ENCODE peak calls at places on chromosomes 13 and 19, in eight cellular contexts. One of them, this sample, is unnamed.

GRCh38 chr13:37127706-37128241 is 22.3 kb upstream of the CSNK1A1L start:
- DNase-seq in fibroblast of mammary gland: peak
- DNase-seq in left lung: no peak
- DNase-seq in HFFc6: peak
- DNase-seq in choroid plexus epithelial cell: peak
- DNase-seq in LoVo: no peak
- DNase-seq in dermis blood vessel endothelial cell: peak
- DNase-seq in ACHN: no peak
- DNase-seq in this sample: no peak

GRCh38 chr13:37413161-37413560 is 185.4 kb downstream of the POSTN start:
- DNase-seq in dermis blood vessel endothelial cell: peak
- DNase-seq in ACHN: no peak
- DNase-seq in choroid plexus epithelial cell: no peak
- DNase-seq in left lung: no peak
- DNase-seq in HFFc6: no peak
- DNase-seq in fibroblast of mammary gland: no peak
- DNase-seq in LoVo: no peak
- DNase-seq in this sample: no peak

GRCh38 chr19:13705928-13706447 is 58.3 kb upstream of the MRI1 start:
- DNase-seq in fibroblast of mammary gland: no peak
- DNase-seq in HFFc6: no peak
- DNase-seq in ACHN: no peak
- DNase-seq in LoVo: no peak
- DNase-seq in dermis blood vessel endothelial cell: no peak
- DNase-seq in left lung: no peak
- DNase-seq in choroid plexus epithelial cell: no peak
- DNase-seq in this sample: no peak

GRCh38 chr19:18469245-18470107 is 31.5 kb upstream of the ISYNA1 start:
- DNase-seq in fibroblast of mammary gland: peak
- DNase-seq in dermis blood vessel endothelial cell: peak
- DNase-seq in choroid plexus epithelial cell: peak
- DNase-seq in HFFc6: peak
- DNase-seq in left lung: peak
- DNase-seq in ACHN: peak
- DNase-seq in LoVo: no peak
- DNase-seq in this sample: no peak

GRCh38 chr13:48647625-48648024 is 6.1 kb upstream of the CYSLTR2 start:
- DNase-seq in HFFc6: no peak
- DNase-seq in LoVo: no peak
- DNase-seq in ACHN: no peak
- DNase-seq in left lung: no peak
- DNase-seq in choroid plexus epithelial cell: peak
- DNase-seq in fibroblast of mammary gland: no peak
- DNase-seq in dermis blood vessel endothelial cell: no peak
- DNase-seq in this sample: no peak

GRCh38 chr13:113938246-113938645 is 35.6 kb downstream of the C13orf46 start:
- DNase-seq in fibroblast of mammary gland: no peak
- DNase-seq in LoVo: no peak
- DNase-seq in choroid plexus epithelial cell: no peak
- DNase-seq in HFFc6: no peak
- DNase-seq in ACHN: no peak
- DNase-seq in dermis blood vessel endothelial cell: no peak
- DNase-seq in left lung: no peak
- DNase-seq in this sample: no peak

GRCh38 chr13:28059214-28059613 is 41.2 kb downstream of the FLT3 start:
- DNase-seq in fibroblast of mammary gland: peak
- DNase-seq in dermis blood vessel endothelial cell: peak
- DNase-seq in HFFc6: peak
- DNase-seq in left lung: no peak
- DNase-seq in choroid plexus epithelial cell: peak
- DNase-seq in LoVo: peak
- DNase-seq in ACHN: peak
- DNase-seq in this sample: no peak

GRCh38 chr13:32852568-32852967 is 163.7 kb upstream of the KL start:
- DNase-seq in fibroblast of mammary gland: peak
- DNase-seq in dermis blood vessel endothelial cell: no peak
- DNase-seq in ACHN: no peak
- DNase-seq in HFFc6: no peak
- DNase-seq in choroid plexus epithelial cell: peak
- DNase-seq in left lung: no peak
- DNase-seq in LoVo: no peak
- DNase-seq in this sample: no peak

GRCh38 chr19:33998739-33999345 is 173.5 kb upstream of the LSM14A start:
- DNase-seq in HFFc6: no peak
- DNase-seq in left lung: no peak
- DNase-seq in LoVo: no peak
- DNase-seq in fibroblast of mammary gland: peak
- DNase-seq in choroid plexus epithelial cell: peak
- DNase-seq in ACHN: peak
- DNase-seq in dermis blood vessel endothelial cell: peak
- DNase-seq in this sample: no peak

GRCh38 chr19:57321746-57322145 is 1.5 kb downstream of the ZNF543 start:
- DNase-seq in HFFc6: no peak
- DNase-seq in fibroblast of mammary gland: no peak
- DNase-seq in ACHN: no peak
- DNase-seq in choroid plexus epithelial cell: no peak
- DNase-seq in left lung: no peak
- DNase-seq in dermis blood vessel endothelial cell: no peak
- DNase-seq in LoVo: no peak
- DNase-seq in this sample: no peak

GRCh38 chr19:45078390-45079062 is 534 bp upstream of the GEMIN7 start:
- DNase-seq in choroid plexus epithelial cell: no peak
- DNase-seq in left lung: no peak
- DNase-seq in ACHN: no peak
- DNase-seq in fibroblast of mammary gland: no peak
- DNase-seq in HFFc6: no peak
- DNase-seq in LoVo: no peak
- DNase-seq in dermis blood vessel endothelial cell: no peak
- DNase-seq in this sample: no peak

GRCh38 chr19:14495678-14496028 is 274 bp downstream of the GIPC1 start:
- DNase-seq in fibroblast of mammary gland: no peak
- DNase-seq in HFFc6: no peak
- DNase-seq in dermis blood vessel endothelial cell: no peak
- DNase-seq in ACHN: no peak
- DNase-seq in choroid plexus epithelial cell: no peak
- DNase-seq in left lung: no peak
- DNase-seq in LoVo: no peak
- DNase-seq in this sample: no peak

GRCh38 chr19:10514211-10515145 is 2.8 kb downstream of the S1PR5 start:
- DNase-seq in LoVo: no peak
- DNase-seq in dermis blood vessel endothelial cell: peak
- DNase-seq in fibroblast of mammary gland: no peak
- DNase-seq in HFFc6: no peak
- DNase-seq in choroid plexus epithelial cell: no peak
- DNase-seq in ACHN: no peak
- DNase-seq in left lung: peak
- DNase-seq in this sample: no peak

GRCh38 chr13:70080030-70080429 is 27.6 kb upstream of the ATXN8OS start:
- DNase-seq in fibroblast of mammary gland: no peak
- DNase-seq in dermis blood vessel endothelial cell: no peak
- DNase-seq in LoVo: no peak
- DNase-seq in ACHN: no peak
- DNase-seq in HFFc6: no peak
- DNase-seq in choroid plexus epithelial cell: no peak
- DNase-seq in left lung: no peak
- DNase-seq in this sample: no peak

GRCh38 chr19:13707901-13708300 is 56.4 kb upstream of the MRI1 start:
- DNase-seq in dermis blood vessel endothelial cell: no peak
- DNase-seq in LoVo: no peak
- DNase-seq in fibroblast of mammary gland: no peak
- DNase-seq in HFFc6: no peak
- DNase-seq in ACHN: no peak
- DNase-seq in left lung: no peak
- DNase-seq in choroid plexus epithelial cell: no peak
- DNase-seq in this sample: no peak

GRCh38 chr19:17575871-17576757 is 20.7 kb downstream of the COLGALT1 start:
- DNase-seq in choroid plexus epithelial cell: no peak
- DNase-seq in HFFc6: no peak
- DNase-seq in fibroblast of mammary gland: no peak
- DNase-seq in ACHN: no peak
- DNase-seq in left lung: no peak
- DNase-seq in LoVo: no peak
- DNase-seq in dermis blood vessel endothelial cell: no peak
- DNase-seq in this sample: no peak

GRCh38 chr13:50722437-50723125 is 120.9 kb downstream of the DLEU7 start:
- DNase-seq in dermis blood vessel endothelial cell: no peak
- DNase-seq in LoVo: no peak
- DNase-seq in fibroblast of mammary gland: no peak
- DNase-seq in ACHN: no peak
- DNase-seq in HFFc6: no peak
- DNase-seq in choroid plexus epithelial cell: peak
- DNase-seq in left lung: no peak
- DNase-seq in this sample: no peak

GRCh38 chr19:1943661-1944087 is 2.7 kb downstream of the CSNK1G2 start:
- DNase-seq in ACHN: no peak
- DNase-seq in choroid plexus epithelial cell: no peak
- DNase-seq in LoVo: no peak
- DNase-seq in fibroblast of mammary gland: no peak
- DNase-seq in left lung: peak
- DNase-seq in dermis blood vessel endothelial cell: no peak
- DNase-seq in HFFc6: no peak
- DNase-seq in this sample: no peak

GRCh38 chr19:49639401-49640112 is 386 bp downstream of the RRAS start:
- DNase-seq in choroid plexus epithelial cell: no peak
- DNase-seq in left lung: no peak
- DNase-seq in ACHN: peak
- DNase-seq in LoVo: no peak
- DNase-seq in dermis blood vessel endothelial cell: no peak
- DNase-seq in HFFc6: no peak
- DNase-seq in fibroblast of mammary gland: no peak
- DNase-seq in this sample: peak

GRCh38 chr19:45613926-45614725 is 12.1 kb upstream of the GPR4 start:
- DNase-seq in choroid plexus epithelial cell: peak
- DNase-seq in left lung: no peak
- DNase-seq in fibroblast of mammary gland: peak
- DNase-seq in LoVo: peak
- DNase-seq in HFFc6: peak
- DNase-seq in ACHN: peak
- DNase-seq in dermis blood vessel endothelial cell: peak
- DNase-seq in this sample: peak

GRCh38 chr19:18589380-18590272 is 1.0 kb downstream of the REX1BD start:
- DNase-seq in left lung: peak
- DNase-seq in LoVo: peak
- DNase-seq in dermis blood vessel endothelial cell: peak
- DNase-seq in ACHN: peak
- DNase-seq in fibroblast of mammary gland: peak
- DNase-seq in choroid plexus epithelial cell: peak
- DNase-seq in HFFc6: peak
- DNase-seq in this sample: peak

GRCh38 chr13:43785166-43785680 is 1.5 kb downstream of the ENOX1 start:
- DNase-seq in HFFc6: no peak
- DNase-seq in ACHN: no peak
- DNase-seq in dermis blood vessel endothelial cell: peak
- DNase-seq in left lung: no peak
- DNase-seq in LoVo: no peak
- DNase-seq in choroid plexus epithelial cell: no peak
- DNase-seq in fibroblast of mammary gland: no peak
- DNase-seq in this sample: no peak

GRCh38 chr13:34942732-34943674 is 933 bp downstream of the NBEA start:
- DNase-seq in LoVo: no peak
- DNase-seq in dermis blood vessel endothelial cell: no peak
- DNase-seq in HFFc6: no peak
- DNase-seq in choroid plexus epithelial cell: no peak
- DNase-seq in fibroblast of mammary gland: no peak
- DNase-seq in ACHN: peak
- DNase-seq in left lung: peak
- DNase-seq in this sample: no peak

GRCh38 chr13:37211542-37211941 is 106.1 kb upstream of the CSNK1A1L start:
- DNase-seq in choroid plexus epithelial cell: no peak
- DNase-seq in ACHN: no peak
- DNase-seq in LoVo: no peak
- DNase-seq in left lung: no peak
- DNase-seq in fibroblast of mammary gland: no peak
- DNase-seq in dermis blood vessel endothelial cell: no peak
- DNase-seq in HFFc6: no peak
- DNase-seq in this sample: no peak

GRCh38 chr19:10655457-10656312 is 1.5 kb downstream of the ILF3 start:
- DNase-seq in left lung: no peak
- DNase-seq in LoVo: peak
- DNase-seq in ACHN: peak
- DNase-seq in choroid plexus epithelial cell: peak
- DNase-seq in HFFc6: peak
- DNase-seq in fibroblast of mammary gland: peak
- DNase-seq in dermis blood vessel endothelial cell: peak
- DNase-seq in this sample: no peak

GRCh38 chr19:51107406-51108065 is 673 bp downstream of the CTU1 start:
- DNase-seq in dermis blood vessel endothelial cell: peak
- DNase-seq in fibroblast of mammary gland: peak
- DNase-seq in left lung: no peak
- DNase-seq in HFFc6: peak
- DNase-seq in ACHN: peak
- DNase-seq in choroid plexus epithelial cell: peak
- DNase-seq in LoVo: peak
- DNase-seq in this sample: no peak

GRCh38 chr13:23007430-23007829 is 173.3 kb upstream of the SGCG start:
- DNase-seq in fibroblast of mammary gland: no peak
- DNase-seq in left lung: no peak
- DNase-seq in HFFc6: no peak
- DNase-seq in ACHN: no peak
- DNase-seq in choroid plexus epithelial cell: no peak
- DNase-seq in LoVo: no peak
- DNase-seq in dermis blood vessel endothelial cell: no peak
- DNase-seq in this sample: no peak

GRCh38 chr19:40594657-40595077 is 6.5 kb upstream of the LTBP4 start:
- DNase-seq in dermis blood vessel endothelial cell: no peak
- DNase-seq in choroid plexus epithelial cell: peak
- DNase-seq in ACHN: peak
- DNase-seq in fibroblast of mammary gland: peak
- DNase-seq in HFFc6: peak
- DNase-seq in LoVo: no peak
- DNase-seq in left lung: no peak
- DNase-seq in this sample: no peak

GRCh38 chr13:97226013-97226412 is 3.9 kb downstream of the MBNL2 start:
- DNase-seq in choroid plexus epithelial cell: no peak
- DNase-seq in HFFc6: no peak
- DNase-seq in ACHN: no peak
- DNase-seq in left lung: no peak
- DNase-seq in LoVo: no peak
- DNase-seq in fibroblast of mammary gland: no peak
- DNase-seq in dermis blood vessel endothelial cell: no peak
- DNase-seq in this sample: no peak